ENCODE peak calls at places on chromosomes 7 and 10, in four cellular contexts. One of them, this sample, is unnamed.

GRCh38 chr7:77989981-77990566 is 191.5 kb downstream of the PHTF2 start:
- DNase-seq in tibial artery: no peak
- DNase-seq in type B pancreatic cell: no peak
- DNase-seq in posterior cingulate gyrus: no peak
- DNase-seq in this sample: no peak

GRCh38 chr7:32952876-32953275 is 4.4 kb upstream of the FKBP9 start:
- DNase-seq in tibial artery: no peak
- DNase-seq in type B pancreatic cell: no peak
- DNase-seq in posterior cingulate gyrus: no peak
- DNase-seq in this sample: no peak

GRCh38 chr10:18312385-18313145 is 172.3 kb downstream of the CACNB2 start:
- DNase-seq in tibial artery: no peak
- DNase-seq in type B pancreatic cell: no peak
- DNase-seq in posterior cingulate gyrus: no peak
- DNase-seq in this sample: peak

GRCh38 chr10:104274762-104275721 is 6.1 kb downstream of the GSTO2 start:
- DNase-seq in tibial artery: no peak
- DNase-seq in type B pancreatic cell: no peak
- DNase-seq in posterior cingulate gyrus: peak
- DNase-seq in this sample: peak

GRCh38 chr10:88293073-88293472 is 290.0 kb downstream of the RNLS start:
- DNase-seq in tibial artery: no peak
- DNase-seq in type B pancreatic cell: no peak
- DNase-seq in posterior cingulate gyrus: no peak
- DNase-seq in this sample: no peak

GRCh38 chr10:115355162-115355760 is 262.1 kb downstream of the ATRNL1 start:
- DNase-seq in tibial artery: no peak
- DNase-seq in type B pancreatic cell: no peak
- DNase-seq in posterior cingulate gyrus: no peak
- DNase-seq in this sample: peak

GRCh38 chr10:88952647-88953111 is at the start of gene ACTA2:
- DNase-seq in tibial artery: peak
- DNase-seq in type B pancreatic cell: no peak
- DNase-seq in posterior cingulate gyrus: no peak
- DNase-seq in this sample: no peak

GRCh38 chr10:110310741-110311140 is 6.0 kb upstream of the SMNDC1 start:
- DNase-seq in tibial artery: no peak
- DNase-seq in type B pancreatic cell: no peak
- DNase-seq in posterior cingulate gyrus: no peak
- DNase-seq in this sample: no peak

GRCh38 chr10:75405201-75406143 is 3.9 kb upstream of the ZNF503 start:
- DNase-seq in tibial artery: no peak
- DNase-seq in type B pancreatic cell: peak
- DNase-seq in posterior cingulate gyrus: no peak
- DNase-seq in this sample: no peak

GRCh38 chr7:106426803-106427202 is 142.0 kb upstream of the NAMPT start:
- DNase-seq in tibial artery: no peak
- DNase-seq in type B pancreatic cell: no peak
- DNase-seq in posterior cingulate gyrus: no peak
- DNase-seq in this sample: no peak

GRCh38 chr7:4169505-4169904 is 512.6 kb upstream of the FOXK1 start:
- DNase-seq in tibial artery: no peak
- DNase-seq in type B pancreatic cell: no peak
- DNase-seq in posterior cingulate gyrus: no peak
- DNase-seq in this sample: no peak

GRCh38 chr10:85621562-85621961 is 745.0 kb downstream of the GRID1 start:
- DNase-seq in tibial artery: no peak
- DNase-seq in type B pancreatic cell: no peak
- DNase-seq in posterior cingulate gyrus: no peak
- DNase-seq in this sample: no peak

GRCh38 chr10:44781131-44781530 is 130.0 kb upstream of the TMEM72 start:
- DNase-seq in tibial artery: no peak
- DNase-seq in type B pancreatic cell: no peak
- DNase-seq in posterior cingulate gyrus: no peak
- DNase-seq in this sample: no peak

GRCh38 chr7:148914208-148914777 is 30.2 kb upstream of the EZH2 start:
- DNase-seq in tibial artery: no peak
- DNase-seq in type B pancreatic cell: no peak
- DNase-seq in posterior cingulate gyrus: no peak
- DNase-seq in this sample: no peak

GRCh38 chr7:80924090-80924489 is 5.2 kb upstream of the SEMA3C start:
- DNase-seq in tibial artery: no peak
- DNase-seq in type B pancreatic cell: no peak
- DNase-seq in posterior cingulate gyrus: no peak
- DNase-seq in this sample: no peak

GRCh38 chr10:52420656-52421055 is 106.6 kb downstream of the DKK1 start:
- DNase-seq in tibial artery: no peak
- DNase-seq in type B pancreatic cell: no peak
- DNase-seq in posterior cingulate gyrus: no peak
- DNase-seq in this sample: no peak

GRCh38 chr7:106224797-106225196 is 60.0 kb downstream of the NAMPT start:
- DNase-seq in tibial artery: no peak
- DNase-seq in type B pancreatic cell: no peak
- DNase-seq in posterior cingulate gyrus: no peak
- DNase-seq in this sample: no peak

GRCh38 chr10:78511324-78512204 is 477.9 kb downstream of the RPS24 start:
- DNase-seq in tibial artery: no peak
- DNase-seq in type B pancreatic cell: no peak
- DNase-seq in posterior cingulate gyrus: no peak
- DNase-seq in this sample: no peak

GRCh38 chr10:86340176-86340990 is 26.2 kb downstream of the GRID1 start:
- DNase-seq in tibial artery: peak
- DNase-seq in type B pancreatic cell: no peak
- DNase-seq in posterior cingulate gyrus: no peak
- DNase-seq in this sample: no peak

GRCh38 chr10:549391-549790 is 140.1 kb downstream of the DIP2C start:
- DNase-seq in tibial artery: no peak
- DNase-seq in type B pancreatic cell: no peak
- DNase-seq in posterior cingulate gyrus: no peak
- DNase-seq in this sample: no peak

GRCh38 chr10:110802551-110803238 is 69.0 kb upstream of the PDCD4 start:
- DNase-seq in tibial artery: peak
- DNase-seq in type B pancreatic cell: no peak
- DNase-seq in posterior cingulate gyrus: peak
- DNase-seq in this sample: peak

GRCh38 chr10:29266641-29267040 is 22.2 kb upstream of the LYZL1 start:
- DNase-seq in tibial artery: no peak
- DNase-seq in type B pancreatic cell: no peak
- DNase-seq in posterior cingulate gyrus: peak
- DNase-seq in this sample: peak

GRCh38 chr7:104156842-104157277 is 51.0 kb downstream of the ORC5 start:
- DNase-seq in tibial artery: no peak
- DNase-seq in type B pancreatic cell: no peak
- DNase-seq in posterior cingulate gyrus: no peak
- DNase-seq in this sample: peak

GRCh38 chr10:48801026-48801425 is 116.4 kb downstream of the WDFY4 start:
- DNase-seq in tibial artery: no peak
- DNase-seq in type B pancreatic cell: no peak
- DNase-seq in posterior cingulate gyrus: no peak
- DNase-seq in this sample: no peak

GRCh38 chr10:5775705-5776104 is 37.5 kb downstream of the GDI2 start:
- DNase-seq in tibial artery: no peak
- DNase-seq in type B pancreatic cell: no peak
- DNase-seq in posterior cingulate gyrus: no peak
- DNase-seq in this sample: peak

GRCh38 chr10:130218181-130218641 is 82.0 kb downstream of the GLRX3 start:
- DNase-seq in tibial artery: peak
- DNase-seq in type B pancreatic cell: peak
- DNase-seq in posterior cingulate gyrus: no peak
- DNase-seq in this sample: no peak

GRCh38 chr10:24340429-24340828 is 131.5 kb downstream of the KIAA1217 start:
- DNase-seq in tibial artery: no peak
- DNase-seq in type B pancreatic cell: no peak
- DNase-seq in posterior cingulate gyrus: no peak
- DNase-seq in this sample: no peak

GRCh38 chr10:35195361-35196306 is 69.0 kb downstream of the CREM start:
- DNase-seq in tibial artery: peak
- DNase-seq in type B pancreatic cell: no peak
- DNase-seq in posterior cingulate gyrus: no peak
- DNase-seq in this sample: peak

GRCh38 chr7:14924398-14924797 is 21.8 kb upstream of the DGKB start:
- DNase-seq in tibial artery: no peak
- DNase-seq in type B pancreatic cell: no peak
- DNase-seq in posterior cingulate gyrus: no peak
- DNase-seq in this sample: no peak

GRCh38 chr10:8456386-8456785 is 401.9 kb downstream of the GATA3 start:
- DNase-seq in tibial artery: no peak
- DNase-seq in type B pancreatic cell: no peak
- DNase-seq in posterior cingulate gyrus: no peak
- DNase-seq in this sample: no peak

GRCh38 chr10:32210306-32211045 is 136.5 kb downstream of the EPC1 start:
- DNase-seq in tibial artery: no peak
- DNase-seq in type B pancreatic cell: no peak
- DNase-seq in posterior cingulate gyrus: no peak
- DNase-seq in this sample: no peak

GRCh38 chr10:102629661-102630614 is 14.3 kb upstream of the TRIM8 start:
- DNase-seq in tibial artery: no peak
- DNase-seq in type B pancreatic cell: no peak
- DNase-seq in posterior cingulate gyrus: no peak
- DNase-seq in this sample: no peak

GRCh38 chr7:27169658-27170493 is 4.2 kb downstream of the HOXA10 start:
- DNase-seq in tibial artery: peak
- DNase-seq in type B pancreatic cell: no peak
- DNase-seq in posterior cingulate gyrus: no peak
- DNase-seq in this sample: no peak

GRCh38 chr10:110216240-110216639 is 8.8 kb downstream of the MXI1 start:
- DNase-seq in tibial artery: no peak
- DNase-seq in type B pancreatic cell: no peak
- DNase-seq in posterior cingulate gyrus: no peak
- DNase-seq in this sample: no peak

GRCh38 chr7:71846160-71846559 is 566.0 kb downstream of the CALN1 start:
- DNase-seq in tibial artery: no peak
- DNase-seq in type B pancreatic cell: no peak
- DNase-seq in posterior cingulate gyrus: no peak
- DNase-seq in this sample: no peak

GRCh38 chr7:3955751-3956696 is 655.0 kb downstream of the SDK1 start:
- DNase-seq in tibial artery: no peak
- DNase-seq in type B pancreatic cell: no peak
- DNase-seq in posterior cingulate gyrus: no peak
- DNase-seq in this sample: no peak

GRCh38 chr10:93859049-93859655 is 34.6 kb upstream of the SLC35G1 start:
- DNase-seq in tibial artery: no peak
- DNase-seq in type B pancreatic cell: no peak
- DNase-seq in posterior cingulate gyrus: no peak
- DNase-seq in this sample: no peak

This sample was measured in Ammon's horn.